ENCODE peak calls at places on chromosomes 3 and 15, in seven cellular contexts. U is neuronal stem cell, J is IMR-90, C is mesenchymal stem cell, R is H9, Z is mesendoderm, W is H1. M is an unnamed sample.

GRCh38 chr15:64858136-64858535 is 16.4 kb downstream of the PLEKHO2 start:
- DNase-seq in Z (no peak), J (no peak), W (no peak), U (no peak), R (no peak), C (no peak), M (no peak)

GRCh38 chr15:28873585-28874139 is 12.1 kb upstream of the APBA2 start:
- DNase-seq in J (no peak), R (no peak), Z (no peak), W (no peak), U (no peak), C (no peak), M (peak)

GRCh38 chr15:97995192-97995591 is 34.7 kb downstream of the ARRDC4 start:
- DNase-seq in Z (no peak), R (no peak), J (no peak), U (no peak), C (no peak), W (no peak), M (peak)

GRCh38 chr3:42061711-42062408 is 29.3 kb upstream of the TRAK1 start:
- DNase-seq in W (no peak), Z (peak), C (peak), U (no peak), R (peak), J (peak), M (peak)

GRCh38 chr3:127984241-127984975 is 67.8 kb upstream of the SEC61A1 start:
- DNase-seq in Z (no peak), J (peak), W (no peak), R (no peak), C (no peak), U (no peak), M (peak)

GRCh38 chr3:16359331-16359730 is 94.3 kb downstream of the OXNAD1 start:
- DNase-seq in J (no peak), U (no peak), W (no peak), Z (no peak), C (no peak), R (no peak), M (no peak)

GRCh38 chr15:48040166-48040817 is 80.5 kb upstream of the SLC24A5 start:
- DNase-seq in W (no peak), J (peak), R (no peak), Z (peak), U (no peak), C (peak), M (no peak)

GRCh38 chr15:85564686-85565085 is 184.3 kb downstream of the AKAP13 start:
- DNase-seq in U (no peak), C (peak), R (no peak), Z (no peak), J (no peak), W (no peak), M (no peak)

GRCh38 chr15:100781961-100782525 is 97.6 kb upstream of the ALDH1A3 start:
- DNase-seq in Z (no peak), R (no peak), W (no peak), U (no peak), C (no peak), J (no peak), M (no peak)

GRCh38 chr3:196431193-196432136 is 762 bp downstream of the UBXN7 start:
- DNase-seq in C (peak), W (peak), U (peak), R (no peak), J (peak), Z (peak), M (peak)

GRCh38 chr3:65030847-65031463 is 343.2 kb upstream of the ADAMTS9 start:
- DNase-seq in J (peak), C (peak), Z (peak), R (no peak), W (no peak), U (no peak), M (peak)

GRCh38 chr15:56754993-56755392 is 21.7 kb upstream of the ZNF280D start:
- DNase-seq in W (no peak), R (no peak), C (no peak), J (peak), U (no peak), Z (no peak), M (no peak)

GRCh38 chr15:57708047-57708446 is 1.5 kb downstream of the POLR2M start:
- DNase-seq in Z (no peak), J (peak), R (no peak), U (no peak), W (no peak), C (peak), M (peak)

GRCh38 chr3:138941259-138941885 is 5.6 kb downstream of the FOXL2 start:
- DNase-seq in R (peak), J (peak), W (peak), U (peak), Z (peak), C (peak), M (peak)

GRCh38 chr3:140152851-140153640 is 218.1 kb downstream of the CLSTN2 start:
- DNase-seq in J (no peak), U (no peak), W (peak), Z (no peak), C (no peak), R (no peak), M (no peak)

GRCh38 chr3:187520027-187520945 is 149.9 kb downstream of the SST start:
- DNase-seq in W (no peak), U (no peak), C (no peak), Z (peak), J (no peak), R (no peak), M (no peak)

GRCh38 chr15:86157929-86158328 is 78.3 kb downstream of the AGBL1 start:
- DNase-seq in Z (no peak), R (no peak), C (no peak), W (no peak), U (no peak), J (no peak), M (no peak)

GRCh38 chr15:89767411-89767915 is 8.7 kb upstream of the MESP2 start:
- DNase-seq in C (no peak), R (no peak), U (no peak), W (no peak), Z (no peak), J (no peak), M (no peak)

GRCh38 chr3:35638640-35639250 is 580 bp upstream of the ARPP21 start:
- DNase-seq in C (no peak), Z (no peak), U (no peak), W (peak), J (no peak), R (no peak), M (no peak)

GRCh38 chr3:97687734-97688133 is 76.8 kb upstream of the ARL6 start:
- DNase-seq in J (no peak), U (no peak), C (no peak), Z (peak), W (peak), R (peak), M (no peak)

GRCh38 chr15:62643571-62643970 is 399.0 kb upstream of the TPM1 start:
- DNase-seq in U (no peak), Z (no peak), W (no peak), J (no peak), R (no peak), C (no peak), M (no peak)

GRCh38 chr3:136247436-136247835 is 2.7 kb upstream of the PCCB start:
- DNase-seq in J (no peak), Z (peak), W (no peak), R (peak), C (no peak), U (no peak), M (no peak)

GRCh38 chr3:66378256-66378655 is 122.6 kb downstream of the LRIG1 start:
- DNase-seq in Z (peak), J (peak), R (peak), C (no peak), W (no peak), U (peak), M (no peak)

GRCh38 chr15:59138243-59138642 is 33.3 kb downstream of the CCNB2 start:
- DNase-seq in U (peak), C (peak), W (peak), R (peak), Z (peak), J (peak), M (peak)

GRCh38 chr3:195263193-195263924 is 7.6 kb downstream of the XXYLT1 start:
- DNase-seq in R (no peak), C (peak), J (peak), Z (no peak), W (no peak), U (no peak), M (no peak)

GRCh38 chr3:151794080-151794479 is 19.8 kb upstream of the AADAC start:
- DNase-seq in R (no peak), W (no peak), Z (no peak), C (no peak), J (no peak), U (no peak), M (no peak)

GRCh38 chr3:151787626-151788025 is 26.3 kb upstream of the AADAC start:
- DNase-seq in C (no peak), U (no peak), W (no peak), Z (no peak), R (no peak), J (peak), M (no peak)

GRCh38 chr3:151789853-151790463 is 24.0 kb upstream of the AADAC start:
- DNase-seq in U (no peak), Z (no peak), C (no peak), R (no peak), W (no peak), J (no peak), M (no peak)

GRCh38 chr3:151792411-151792810 is 21.5 kb upstream of the AADAC start:
- DNase-seq in Z (no peak), U (no peak), R (no peak), W (no peak), C (no peak), J (no peak), M (no peak)

DNA sequence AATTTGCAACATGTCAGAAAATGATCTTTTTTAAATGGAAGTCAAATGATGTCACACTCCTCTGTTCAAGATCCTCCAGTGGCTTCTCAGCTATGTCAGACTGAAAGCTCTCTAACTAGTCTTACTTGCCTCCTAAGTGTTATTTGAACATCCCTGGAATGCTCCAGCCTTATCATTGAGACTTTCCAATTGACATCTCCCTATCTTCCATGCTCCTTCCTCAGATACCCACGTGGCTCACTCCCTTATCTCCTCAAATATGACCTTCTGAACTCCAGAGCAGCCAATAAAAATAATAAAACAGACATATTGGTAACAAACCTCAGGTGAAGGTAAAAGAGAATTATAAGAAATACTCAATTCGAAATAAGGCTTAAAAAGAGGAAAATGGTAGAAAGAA is 25.5 kb upstream of the AADAC start:
- DNase-seq in R (no peak), J (no peak), Z (peak), C (no peak), W (no peak), U (no peak), M (no peak)
- H4K8ac ChIP-seq in R (no peak), J (no peak), Z (no peak), C (no peak), W (no peak), U (no peak), M (no peak)

GRCh38 chr3:155661042-155661441 is 83.8 kb downstream of the PLCH1 start:
- DNase-seq in J (no peak), U (no peak), W (no peak), R (no peak), C (no peak), Z (no peak), M (no peak)

GRCh38 chr3:155658006-155658405 is 86.9 kb downstream of the PLCH1 start:
- DNase-seq in C (no peak), J (no peak), R (no peak), U (no peak), Z (no peak), W (no peak), M (no peak)

GRCh38 chr3:155658669-155659068 is 86.2 kb downstream of the PLCH1 start:
- DNase-seq in C (no peak), R (no peak), J (no peak), Z (no peak), U (no peak), W (no peak), M (no peak)

GRCh38 chr3:155664922-155665695 is 79.8 kb downstream of the PLCH1 start:
- DNase-seq in C (peak), R (no peak), Z (no peak), W (no peak), U (no peak), J (peak), M (no peak)

DNA sequence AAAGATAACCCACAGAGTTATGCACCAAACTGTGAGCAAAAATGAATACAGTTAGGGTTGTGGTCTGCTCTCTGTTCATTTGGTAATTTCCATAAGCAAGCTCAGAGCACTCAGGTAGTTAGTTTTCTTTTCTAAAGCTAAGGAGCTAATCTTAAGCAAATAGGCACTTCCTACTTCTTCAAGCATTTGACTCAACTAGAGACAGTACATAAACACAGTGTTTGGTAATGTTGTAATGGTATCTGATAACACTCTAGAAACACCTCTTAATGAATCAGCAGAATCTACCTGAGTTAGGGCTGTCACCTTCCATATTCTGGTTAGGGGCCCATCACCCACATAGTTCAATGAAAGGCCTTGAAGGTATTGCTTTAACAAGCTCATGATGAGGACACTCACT is 83.1 kb downstream of the PLCH1 start:
- DNase-seq in R (no peak), J (no peak), Z (no peak), W (no peak), U (no peak), C (no peak), M (no peak)
- H4K8ac ChIP-seq in R (no peak), J (no peak), Z (no peak), W (no peak), U (no peak), C (no peak), M (no peak)

GRCh38 chr3:148002705-148003205 is 593.6 kb downstream of the ZIC1 start:
- DNase-seq in C (no peak), U (no peak), W (no peak), Z (no peak), J (no peak), R (no peak), M (no peak)
- H4K8ac ChIP-seq in C (no peak), U (no peak), W (no peak), Z (no peak), J (no peak), R (no peak), M (no peak)

GRCh38 chr3:5348229-5348628 is 160.7 kb downstream of the EDEM1 start:
- DNase-seq in Z (no peak), U (no peak), R (no peak), C (no peak), W (no peak), J (no peak), M (no peak)

GRCh38 chr3:5349343-5349742 is 161.8 kb downstream of the EDEM1 start:
- DNase-seq in J (no peak), C (no peak), W (no peak), R (no peak), U (no peak), Z (peak), M (no peak)

GRCh38 chr3:5347486-5347885 is 160.0 kb downstream of the EDEM1 start:
- DNase-seq in U (no peak), R (no peak), W (no peak), J (no peak), C (no peak), Z (no peak), M (no peak)

GRCh38 chr3:5341610-5342009 is 154.1 kb downstream of the EDEM1 start:
- DNase-seq in Z (no peak), U (no peak), J (no peak), R (no peak), C (no peak), W (no peak), M (no peak)

DNA sequence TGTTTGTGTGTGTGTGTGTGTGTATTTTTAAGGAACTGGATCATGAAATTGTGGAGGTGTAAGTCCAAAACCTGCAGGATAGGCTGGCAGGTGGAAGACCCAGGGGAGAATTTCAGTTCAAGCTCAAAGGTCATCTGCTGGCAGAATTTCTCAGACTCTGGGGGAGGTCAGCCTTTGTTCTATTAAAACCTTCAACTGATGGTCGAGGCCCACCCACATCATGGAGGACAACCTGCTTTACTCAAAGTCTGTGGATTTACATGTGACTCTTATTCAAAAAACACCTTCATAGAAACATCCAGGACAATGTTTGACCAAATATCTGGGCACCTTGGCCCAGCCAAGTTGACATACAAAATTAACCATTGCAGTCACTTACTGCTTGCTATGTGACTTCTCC is 157.2 kb downstream of the EDEM1 start:
- DNase-seq in W (no peak), R (no peak), J (no peak), Z (no peak), C (no peak), U (no peak), M (no peak)
- H4K8ac ChIP-seq in W (no peak), R (no peak), J (no peak), Z (no peak), C (no peak), U (no peak), M (no peak)

DNA sequence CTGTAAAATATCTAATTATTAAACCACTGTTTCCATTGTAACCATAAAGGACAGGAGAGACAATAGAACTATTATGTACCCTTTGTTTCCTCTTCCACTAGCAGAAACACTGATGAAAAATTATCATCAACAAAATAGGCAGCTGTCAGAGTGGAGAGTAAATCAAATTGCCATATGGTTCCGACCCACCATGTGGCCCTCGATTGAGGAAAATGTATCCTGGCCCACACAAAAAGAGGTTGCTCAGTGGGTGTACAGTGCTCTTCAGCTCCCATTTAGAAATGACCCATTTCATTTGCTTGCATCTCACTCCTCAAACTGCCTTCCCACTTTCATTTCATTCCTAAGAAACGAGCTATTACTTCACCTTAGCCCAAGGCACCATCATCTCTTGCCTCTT is 570.6 kb upstream of the UBE2E2 start:
- DNase-seq in W (no peak), R (no peak), J (no peak), Z (no peak), U (no peak), C (no peak), M (no peak)
- H4K8ac ChIP-seq in W (no peak), R (no peak), J (no peak), Z (no peak), U (no peak), C (no peak), M (no peak)

GRCh38 chr3:63914312-63914711 is 2.1 kb upstream of the SCAANT1 start:
- DNase-seq in C (peak), U (no peak), W (no peak), J (peak), R (no peak), Z (no peak), M (no peak)
- H4K8ac ChIP-seq in C (no peak), U (no peak), W (no peak), J (no peak), R (no peak), Z (no peak), M (no peak)

DNA sequence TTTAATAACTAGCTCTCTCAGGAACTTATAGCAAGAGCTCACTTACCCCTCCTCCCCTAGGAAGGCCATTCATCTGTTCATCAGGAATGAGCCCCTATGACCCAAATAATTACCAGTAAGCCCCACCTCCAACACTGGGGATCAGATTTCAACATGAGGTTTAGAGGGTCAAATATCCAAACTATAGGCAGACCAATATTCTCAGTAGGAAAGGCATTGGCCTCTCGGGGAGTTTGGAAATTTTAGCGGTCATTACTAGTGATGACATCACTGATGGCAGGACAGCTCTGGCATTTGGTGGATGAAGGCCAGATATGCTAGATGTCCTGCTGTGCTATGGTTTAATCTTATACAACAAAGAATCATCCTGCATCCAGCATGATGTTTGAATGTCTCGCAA is 15.2 kb upstream of the CD47 start:
- DNase-seq in C (no peak), Z (no peak), J (peak), R (no peak), U (no peak), W (no peak), M (no peak)
- H4K8ac ChIP-seq in C (no peak), Z (no peak), J (peak), R (no peak), U (no peak), W (no peak), M (no peak)

GRCh38 chr3:21020043-21020442 is 731.0 kb downstream of the ZNF385D start:
- DNase-seq in W (no peak), J (no peak), Z (no peak), C (no peak), R (no peak), U (no peak), M (no peak)
- H4K8ac ChIP-seq in W (no peak), J (no peak), Z (no peak), C (no peak), R (no peak), U (no peak), M (no peak)

DNA sequence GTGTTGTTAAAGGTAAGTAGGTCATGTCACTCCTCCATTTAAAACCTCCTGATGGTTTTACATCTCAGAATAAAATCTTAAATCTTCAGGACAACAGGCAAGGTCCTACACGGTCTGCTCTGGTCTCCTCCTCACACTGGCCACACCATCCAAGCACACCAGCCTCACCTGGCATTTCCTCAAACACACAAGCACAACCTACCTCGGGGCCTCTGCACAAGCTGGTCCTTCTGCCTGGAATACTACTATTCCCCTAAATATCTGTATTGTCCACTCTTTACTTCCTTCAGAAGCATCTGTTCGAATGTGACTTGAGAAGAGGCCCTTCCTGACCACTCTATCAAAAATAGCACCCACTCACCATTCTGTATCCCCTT is 1.8 kb downstream of the GORASP1 start:
- DNase-seq in C (no peak), R (no peak), J (no peak), U (no peak), W (no peak), Z (no peak), M (no peak)
- H4K8ac ChIP-seq in C (no peak), R (no peak), J (no peak), U (no peak), W (no peak), Z (no peak), M (no peak)

M was measured in trophoblast cell.